ENCODE peak calls at places on chromosomes 16 and 17, in four cellular contexts. W is GM12892, S is IMR-90, K is transverse colon. L is an unnamed sample.

GRCh38 chr17:40490289-40490853 is 11.1 kb downstream of the TNS4 start:
- DNase-seq in K (peak; percentile 58), W (no peak), S (peak; percentile 81), L (peak; percentile 75)

GRCh38 chr17:63675607-63676539 is 24.1 kb downstream of the LIMD2 start:
- DNase-seq in W (no peak), K (peak; percentile 86), S (peak; percentile 83), L (peak; percentile 67)

GRCh38 chr17:41835800-41836549 is at the start of gene NT5C3B:
- DNase-seq in K (peak; percentile 66), S (no peak), W (peak; percentile 85), L (peak; percentile 68)

GRCh38 chr17:49691086-49691676 is 13.3 kb upstream of the SPOP start:
- DNase-seq in K (peak; percentile 25), W (no peak), S (no peak), L (peak; percentile 78)

GRCh38 chr17:82793974-82794620 is 42.2 kb downstream of the TBCD start:
- DNase-seq in S (no peak), W (no peak), K (no peak), L (peak; percentile 61)

GRCh38 chr16:69917739-69918138 is 33.4 kb upstream of the CLEC18A start:
- DNase-seq in W (no peak), K (no peak), S (peak; percentile 99), L (peak; percentile 66)

GRCh38 chr17:61431594-61432311 is 20.5 kb upstream of the TBX4 start:
- DNase-seq in W (no peak), S (peak; percentile 76), K (no peak), L (no peak)

GRCh38 chr17:72539981-72540897 is 419.4 kb downstream of the SOX9 start:
- DNase-seq in W (peak; percentile 89), S (peak; percentile 61), K (peak; percentile 79), L (peak; percentile 66)

GRCh38 chr17:48569676-48570324 is 8.3 kb downstream of the HOXB4 start:
- DNase-seq in K (no peak), W (no peak), S (peak; percentile 55), L (no peak)

DNA sequence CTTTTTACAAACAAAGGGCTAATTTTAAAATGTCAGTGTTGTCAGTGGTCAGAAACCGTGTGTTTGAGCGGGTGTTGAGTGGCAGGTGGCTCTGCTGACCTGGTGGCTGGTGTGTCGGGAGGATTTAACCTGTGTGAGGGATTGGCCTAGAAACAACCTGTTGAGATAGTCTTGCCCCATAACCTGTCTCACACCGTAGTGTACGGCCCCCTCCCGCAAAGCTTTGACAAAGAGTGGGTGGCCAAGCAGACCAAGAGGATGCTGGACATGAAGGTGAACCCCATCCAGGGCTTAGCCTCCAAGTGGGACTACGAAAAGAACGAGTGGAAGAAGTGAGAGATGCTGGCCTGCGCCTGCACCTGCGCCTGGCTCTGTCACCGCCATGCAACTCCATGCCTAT is 7.0 kb downstream of the COX4I1 start:
- DNase-seq in K (no peak), W (no peak), S (no peak), L (no peak)
- TF ChIP-seq POLR2A in K (no peak), W (no peak), S (no peak), L (no peak)

GRCh38 chr17:81386646-81387234 is 8.5 kb upstream of the BAHCC1 start:
- DNase-seq in W (no peak), K (peak; percentile 47), S (no peak), L (peak; percentile 72)
- TF ChIP-seq POLR2A in W (no peak), K (no peak), S (no peak), L (peak; percentile 61)

GRCh38 chr16:1929578-1930337 is 11.5 kb upstream of the HS3ST6 start:
- DNase-seq in W (peak; percentile 99), S (peak; percentile 72), K (peak; percentile 93), L (peak; percentile 91)
- TF ChIP-seq POLR2A in W (no peak), S (no peak), K (no peak), L (no peak)

GRCh38 chr17:17815436-17816200 is 21.2 kb downstream of the SREBF1 start:
- DNase-seq in W (no peak), K (no peak), S (no peak), L (no peak)
- TF ChIP-seq POLR2A in W (no peak), K (no peak), S (peak; percentile 29), L (no peak)

GRCh38 chr16:85940214-85940613 is 41.3 kb downstream of the IRF8 start:
- DNase-seq in W (no peak), K (no peak), S (no peak), L (no peak)
- TF ChIP-seq POLR2A in W (no peak), K (no peak), S (no peak), L (no peak)

GRCh38 chr17:68195667-68196393 is 52.0 kb upstream of the AMZ2 start:
- DNase-seq in K (no peak), S (no peak), W (no peak), L (no peak)
- TF ChIP-seq POLR2A in K (no peak), S (no peak), W (no peak), L (no peak)

GRCh38 chr16:85661131-85662035 is 27.4 kb downstream of the GINS2 start:
- DNase-seq in K (no peak), W (no peak), S (no peak), L (no peak)

GRCh38 chr16:85659805-85660511 is 28.8 kb downstream of the GINS2 start:
- DNase-seq in K (peak; percentile 76), S (peak; percentile 41), W (peak; percentile 93), L (peak; percentile 57)

GRCh38 chr16:85657996-85658395 is 30.8 kb downstream of the GINS2 start:
- DNase-seq in K (no peak), W (no peak), S (no peak), L (no peak)

GRCh38 chr16:85658504-85659326 is 30.0 kb downstream of the GINS2 start:
- DNase-seq in S (no peak), W (no peak), K (no peak), L (no peak)

GRCh38 chr16:85659336-85659735 is 29.4 kb downstream of the GINS2 start:
- DNase-seq in W (no peak), S (no peak), K (no peak), L (no peak)
- TF ChIP-seq POLR2A in W (no peak), S (no peak), K (no peak), L (no peak)